ENCODE peak calls at places on chromosome 1, in nine cellular contexts. Q is Peyer's patch; T is hypothalamus; A is stimulated activated CD4-positive, alpha-beta T cell treated with anti-CD3 and anti-CD28 coated beads, Interleukin-15, amount 100 ng/mL, for 1 hour; E is NCI-H1092 treated with DMSO at 0.1 percent for 48 hours; D is neuronal stem cell; N is H54; F is anterior cingulate cortex; Y is SW 1271. I is an unnamed sample.

GRCh38 chr1:108503062-108503740 is 53.1 kb downstream of the NBPF6 start:
- DNase-seq in Y (peak), E (no peak), Q (no peak), A (no peak), T (no peak), D (peak), N (peak), F (no peak), I (peak)

GRCh38 chr1:89739844-89740216 is 81.0 kb upstream of the LRRC8D start:
- DNase-seq in A (no peak), D (no peak), F (no peak), T (no peak), N (no peak), E (no peak), Y (no peak), Q (peak), I (no peak)

GRCh38 chr1:160795951-160796383 is at the start of gene LY9:
- DNase-seq in D (no peak), Y (no peak), Q (peak), N (no peak), E (no peak), A (peak), T (no peak), F (no peak), I (no peak)

GRCh38 chr1:151611288-151611790 is 511 bp upstream of the SNX27 start:
- DNase-seq in T (no peak), Q (no peak), E (no peak), N (no peak), A (no peak), Y (peak), F (no peak), D (no peak), I (peak)

GRCh38 chr1:205963352-205963751 is 20.1 kb upstream of the SLC26A9 start:
- DNase-seq in Q (no peak), D (no peak), F (no peak), E (no peak), A (no peak), N (peak), Y (no peak), T (no peak), I (peak)

GRCh38 chr1:121483961-121484424 is 299.2 kb downstream of the SRGAP2C start:
- DNase-seq in D (no peak), N (peak), A (no peak), Y (no peak), E (no peak), Q (no peak), T (no peak), F (no peak), I (peak)

GRCh38 chr1:151199860-151200581 is 1.7 kb downstream of the PIP5K1A start:
- DNase-seq in F (no peak), N (peak), Q (no peak), A (no peak), Y (peak), E (no peak), D (no peak), T (no peak), I (peak)

GRCh38 chr1:228272331-228272791 is 64.5 kb downstream of the OBSCN start:
- DNase-seq in A (no peak), E (no peak), Q (no peak), Y (no peak), D (no peak), N (no peak), F (no peak), T (no peak), I (no peak)

GRCh38 chr1:198623920-198624647 is 14.8 kb upstream of the PTPRC start:
- DNase-seq in Y (no peak), E (no peak), T (no peak), F (no peak), A (no peak), Q (no peak), D (no peak), N (no peak), I (peak)

GRCh38 chr1:101005871-101006270 is 19.7 kb downstream of the DPH5 start:
- DNase-seq in A (no peak), Q (no peak), N (no peak), E (no peak), Y (no peak), T (no peak), F (no peak), D (no peak), I (no peak)

GRCh38 chr1:178192686-178193085 is 98.8 kb downstream of the RASAL2 start:
- DNase-seq in Y (no peak), T (no peak), E (no peak), D (no peak), N (peak), A (no peak), F (no peak), Q (no peak), I (peak)

GRCh38 chr1:3022511-3022973 is 1.3 kb downstream of the ACTRT2 start:
- DNase-seq in N (no peak), T (no peak), F (no peak), Y (no peak), E (no peak), A (no peak), D (no peak), Q (no peak), I (no peak)

GRCh38 chr1:23619299-23620188 is 60.2 kb upstream of the ID3 start:
- DNase-seq in F (no peak), T (no peak), A (peak), D (no peak), N (no peak), E (peak), Y (no peak), Q (peak), I (peak)

GRCh38 chr1:210214573-210215409 is 17.8 kb upstream of the SERTAD4 start:
- DNase-seq in Y (no peak), T (no peak), D (no peak), A (no peak), Q (no peak), N (no peak), E (no peak), F (no peak), I (no peak)

GRCh38 chr1:98672184-98672583 is 10.7 kb downstream of the SNX7 start:
- DNase-seq in E (no peak), A (no peak), F (no peak), Y (no peak), D (no peak), T (no peak), Q (no peak), N (no peak), I (no peak)

GRCh38 chr1:227445746-227446145 is 117.6 kb upstream of the ZNF678 start:
- DNase-seq in T (no peak), Y (no peak), E (no peak), F (no peak), D (no peak), N (no peak), A (no peak), Q (no peak), I (no peak)

GRCh38 chr1:222928212-222928611 is 113.4 kb downstream of the DISP1 start:
- DNase-seq in Y (no peak), Q (no peak), N (no peak), E (peak), T (no peak), A (no peak), F (no peak), D (peak), I (no peak)

GRCh38 chr1:67582625-67583461 is 102.2 kb upstream of the GADD45A start:
- DNase-seq in N (no peak), T (no peak), Q (no peak), F (no peak), A (no peak), E (no peak), D (no peak), Y (no peak), I (no peak)

GRCh38 chr1:226548281-226549093 is at the start of gene STUM:
- DNase-seq in Q (no peak), D (peak), T (no peak), N (no peak), E (peak), F (no peak), Y (no peak), A (no peak), I (peak)

GRCh38 chr1:26327956-26328362 is 10.2 kb downstream of the CD52 start:
- DNase-seq in N (no peak), E (no peak), Q (no peak), F (no peak), T (no peak), A (no peak), D (no peak), Y (no peak), I (no peak)